ENCODE peak calls at places on chromosomes 13 and 19, in nine cellular contexts. E is WTC11; R is HL-60; L is Right ventricle myocardium superior; H is stimulated activated naive CD4-positive, alpha-beta T cell treated with Interleukin-2 at 50 U/mL for 16 hours; C is osteocyte; Q is stimulated activated CD4-positive, alpha-beta T cell treated with anti-CD3 and anti-CD28 coated beads, Interleukin-2, amount 100 ng/mL, for 48 hours; U is activated naive CD8-positive, alpha-beta T cell treated with anti-CD3 and anti-CD28 coated beads for 36 hours; B is EL. J is an unnamed sample.

GRCh38 chr13:111937763-111938375 is 129.1 kb upstream of the SOX1 start:
- DNase-seq in L (no peak), H (no peak), U (no peak), B (no peak), C (peak), E (no peak), Q (no peak), R (no peak), J (no peak)

GRCh38 chr13:27012482-27013197 is 159.0 kb downstream of the USP12 start:
- DNase-seq in H (no peak), C (peak), L (no peak), U (no peak), B (peak), Q (no peak), E (no peak), R (peak), J (no peak)

GRCh38 chr13:33188093-33188882 is 97.3 kb downstream of the STARD13 start:
- DNase-seq in Q (no peak), C (no peak), H (no peak), L (no peak), B (peak), U (no peak), E (no peak), R (no peak), J (no peak)

GRCh38 chr19:45152504-45153338 is 8.1 kb downstream of the NKPD1 start:
- DNase-seq in R (no peak), C (no peak), E (peak), L (peak), B (peak), H (peak), Q (peak), U (peak), J (peak)

GRCh38 chr19:17985037-17985818 is 18.3 kb downstream of the KCNN1 start:
- DNase-seq in E (no peak), Q (no peak), R (no peak), L (no peak), B (no peak), C (no peak), H (no peak), U (no peak), J (no peak)

GRCh38 chr19:52637718-52638585 is at the start of gene ZNF83:
- DNase-seq in Q (peak), R (peak), U (peak), B (peak), L (peak), C (peak), E (peak), H (peak), J (peak)

GRCh38 chr19:13887529-13887928 is 10.6 kb downstream of the NANOS3 start:
- DNase-seq in L (no peak), E (no peak), U (no peak), B (peak), Q (no peak), C (no peak), H (no peak), R (no peak), J (no peak)

GRCh38 chr13:52848455-52849190 is at the start of gene PCDH8:
- DNase-seq in B (no peak), H (no peak), Q (no peak), R (no peak), L (peak), E (peak), U (peak), C (no peak), J (peak)

GRCh38 chr13:46896346-46897138 is at the start of gene HTR2A:
- DNase-seq in R (no peak), L (peak), U (no peak), Q (no peak), B (peak), H (no peak), E (no peak), C (no peak), J (peak)

GRCh38 chr19:39171479-39172465 is 25.0 kb upstream of the NCCRP1 start:
- DNase-seq in B (no peak), Q (no peak), H (no peak), C (no peak), E (no peak), L (no peak), R (no peak), U (no peak), J (no peak)

GRCh38 chr19:30256510-30256850 is 115.7 kb upstream of the ZNF536 start:
- DNase-seq in B (no peak), U (no peak), H (no peak), Q (no peak), E (no peak), C (no peak), L (no peak), R (no peak), J (no peak)

GRCh38 chr13:99894105-99894504 is 77.5 kb downstream of the ZIC5 start:
- DNase-seq in B (no peak), U (no peak), R (no peak), Q (no peak), E (no peak), C (no peak), H (no peak), L (no peak), J (no peak)

GRCh38 chr19:10751109-10751972 is 33.5 kb downstream of the DNM2 start:
- DNase-seq in Q (no peak), E (no peak), U (no peak), R (peak), H (no peak), B (no peak), L (no peak), C (no peak), J (no peak)

GRCh38 chr19:29967623-29968022 is 25.6 kb downstream of the URI1 start:
- DNase-seq in L (no peak), C (no peak), H (no peak), B (no peak), R (no peak), U (no peak), Q (no peak), E (no peak), J (no peak)